ENCODE peak calls at places on chromosomes 12 and 14, in ten cellular contexts. One of them, this sample, is unnamed.

GRCh38 chr14:94677239-94677612 is 65.0 kb downstream of the SERPINA3 start:
- DNase-seq in CD8-positive, alpha-beta T cell: no peak
- DNase-seq in PC-3: no peak
- DNase-seq in neural crest cell: no peak
- DNase-seq in coronary artery: peak; percentile 28
- DNase-seq in body of pancreas: no peak
- DNase-seq in Panc1: no peak
- DNase-seq in MM.1S: no peak
- DNase-seq in MCF 10A: no peak
- DNase-seq in GM20000: no peak
- DNase-seq in this sample: no peak

GRCh38 chr12:109544955-109545531 is 28.3 kb downstream of the MMAB start:
- DNase-seq in GM20000: no peak
- DNase-seq in Panc1: no peak
- DNase-seq in MM.1S: no peak
- DNase-seq in CD8-positive, alpha-beta T cell: peak; percentile 30
- DNase-seq in PC-3: peak; percentile 94
- DNase-seq in MCF 10A: peak; percentile 33
- DNase-seq in body of pancreas: no peak
- DNase-seq in coronary artery: no peak
- DNase-seq in neural crest cell: no peak
- DNase-seq in this sample: no peak

GRCh38 chr14:29930283-29930682 is 2.6 kb upstream of the PRKD1 start:
- DNase-seq in GM20000: no peak
- DNase-seq in CD8-positive, alpha-beta T cell: no peak
- DNase-seq in MCF 10A: peak; percentile 64
- DNase-seq in neural crest cell: no peak
- DNase-seq in MM.1S: no peak
- DNase-seq in PC-3: peak; percentile 72
- DNase-seq in coronary artery: no peak
- DNase-seq in Panc1: no peak
- DNase-seq in body of pancreas: no peak
- DNase-seq in this sample: no peak

GRCh38 chr14:76908834-76909233 is 82.6 kb downstream of the LRRC74A start:
- DNase-seq in body of pancreas: no peak
- DNase-seq in coronary artery: no peak
- DNase-seq in Panc1: no peak
- DNase-seq in neural crest cell: no peak
- DNase-seq in MM.1S: peak; percentile 46
- DNase-seq in PC-3: no peak
- DNase-seq in CD8-positive, alpha-beta T cell: peak; percentile 44
- DNase-seq in GM20000: peak; percentile 61
- DNase-seq in MCF 10A: no peak
- DNase-seq in this sample: no peak

GRCh38 chr14:23321572-23322547 is 603 bp downstream of the PABPN1 start:
- DNase-seq in PC-3: peak; percentile 44
- DNase-seq in coronary artery: no peak
- DNase-seq in body of pancreas: peak; percentile 52
- DNase-seq in MCF 10A: peak; percentile 56
- DNase-seq in neural crest cell: peak; percentile 44
- DNase-seq in GM20000: no peak
- DNase-seq in MM.1S: no peak
- DNase-seq in CD8-positive, alpha-beta T cell: peak; percentile 46
- DNase-seq in Panc1: no peak
- DNase-seq in this sample: peak; percentile 34

GRCh38 chr14:93263416-93263815 is 56.4 kb downstream of the UBR7 start:
- DNase-seq in neural crest cell: no peak
- DNase-seq in MCF 10A: no peak
- DNase-seq in coronary artery: no peak
- DNase-seq in CD8-positive, alpha-beta T cell: no peak
- DNase-seq in PC-3: peak; percentile 41
- DNase-seq in GM20000: no peak
- DNase-seq in Panc1: no peak
- DNase-seq in body of pancreas: no peak
- DNase-seq in MM.1S: no peak
- DNase-seq in this sample: no peak

GRCh38 chr14:56342419-56342901 is 224.2 kb downstream of the PELI2 start:
- DNase-seq in GM20000: no peak
- DNase-seq in MM.1S: no peak
- DNase-seq in PC-3: no peak
- DNase-seq in coronary artery: no peak
- DNase-seq in neural crest cell: no peak
- DNase-seq in MCF 10A: no peak
- DNase-seq in Panc1: no peak
- DNase-seq in CD8-positive, alpha-beta T cell: no peak
- DNase-seq in body of pancreas: no peak
- DNase-seq in this sample: no peak

GRCh38 chr12:102216086-102216691 is 18.6 kb upstream of the PMCH start:
- DNase-seq in MM.1S: no peak
- DNase-seq in body of pancreas: no peak
- DNase-seq in CD8-positive, alpha-beta T cell: no peak
- DNase-seq in GM20000: no peak
- DNase-seq in coronary artery: no peak
- DNase-seq in PC-3: peak; percentile 24
- DNase-seq in MCF 10A: peak; percentile 38
- DNase-seq in neural crest cell: no peak
- DNase-seq in Panc1: peak; percentile 13
- DNase-seq in this sample: no peak

GRCh38 chr14:96167224-96168148 is 37.2 kb upstream of the BDKRB2 start:
- DNase-seq in GM20000: no peak
- DNase-seq in MCF 10A: peak; percentile 58
- DNase-seq in MM.1S: no peak
- DNase-seq in neural crest cell: no peak
- DNase-seq in coronary artery: peak; percentile 58
- DNase-seq in CD8-positive, alpha-beta T cell: no peak
- DNase-seq in PC-3: peak; percentile 70
- DNase-seq in body of pancreas: no peak
- DNase-seq in Panc1: no peak
- DNase-seq in this sample: no peak

GRCh38 chr14:32003585-32003984 is 73.5 kb upstream of the ARHGAP5 start:
- DNase-seq in body of pancreas: no peak
- DNase-seq in coronary artery: no peak
- DNase-seq in MCF 10A: no peak
- DNase-seq in MM.1S: no peak
- DNase-seq in PC-3: no peak
- DNase-seq in CD8-positive, alpha-beta T cell: no peak
- DNase-seq in Panc1: no peak
- DNase-seq in GM20000: no peak
- DNase-seq in neural crest cell: no peak
- DNase-seq in this sample: no peak

GRCh38 chr12:9707864-9708808 is 24.8 kb downstream of the CLECL1 start:
- DNase-seq in coronary artery: no peak
- DNase-seq in CD8-positive, alpha-beta T cell: peak; percentile 73
- DNase-seq in neural crest cell: peak; percentile 41
- DNase-seq in GM20000: no peak
- DNase-seq in body of pancreas: peak; percentile 51
- DNase-seq in Panc1: no peak
- DNase-seq in MM.1S: peak; percentile 70
- DNase-seq in MCF 10A: peak; percentile 67
- DNase-seq in PC-3: peak; percentile 61
- DNase-seq in this sample: peak; percentile 35

GRCh38 chr12:30862486-30862885 is 64.1 kb upstream of the TSPAN11 start:
- DNase-seq in PC-3: peak; percentile 53
- DNase-seq in MM.1S: no peak
- DNase-seq in MCF 10A: no peak
- DNase-seq in GM20000: no peak
- DNase-seq in body of pancreas: no peak
- DNase-seq in CD8-positive, alpha-beta T cell: no peak
- DNase-seq in neural crest cell: no peak
- DNase-seq in coronary artery: no peak
- DNase-seq in Panc1: no peak
- DNase-seq in this sample: no peak

GRCh38 chr12:45416161-45416560 is 200.3 kb downstream of the ANO6 start:
- DNase-seq in coronary artery: no peak
- DNase-seq in MCF 10A: no peak
- DNase-seq in neural crest cell: no peak
- DNase-seq in PC-3: no peak
- DNase-seq in GM20000: no peak
- DNase-seq in CD8-positive, alpha-beta T cell: no peak
- DNase-seq in body of pancreas: no peak
- DNase-seq in MM.1S: no peak
- DNase-seq in Panc1: no peak
- DNase-seq in this sample: no peak

GRCh38 chr12:121575952-121576615 is 4.7 kb downstream of the KDM2B start:
- DNase-seq in neural crest cell: no peak
- DNase-seq in MM.1S: no peak
- DNase-seq in GM20000: no peak
- DNase-seq in CD8-positive, alpha-beta T cell: no peak
- DNase-seq in Panc1: no peak
- DNase-seq in body of pancreas: no peak
- DNase-seq in MCF 10A: no peak
- DNase-seq in coronary artery: no peak
- DNase-seq in PC-3: no peak
- DNase-seq in this sample: no peak

DNA sequence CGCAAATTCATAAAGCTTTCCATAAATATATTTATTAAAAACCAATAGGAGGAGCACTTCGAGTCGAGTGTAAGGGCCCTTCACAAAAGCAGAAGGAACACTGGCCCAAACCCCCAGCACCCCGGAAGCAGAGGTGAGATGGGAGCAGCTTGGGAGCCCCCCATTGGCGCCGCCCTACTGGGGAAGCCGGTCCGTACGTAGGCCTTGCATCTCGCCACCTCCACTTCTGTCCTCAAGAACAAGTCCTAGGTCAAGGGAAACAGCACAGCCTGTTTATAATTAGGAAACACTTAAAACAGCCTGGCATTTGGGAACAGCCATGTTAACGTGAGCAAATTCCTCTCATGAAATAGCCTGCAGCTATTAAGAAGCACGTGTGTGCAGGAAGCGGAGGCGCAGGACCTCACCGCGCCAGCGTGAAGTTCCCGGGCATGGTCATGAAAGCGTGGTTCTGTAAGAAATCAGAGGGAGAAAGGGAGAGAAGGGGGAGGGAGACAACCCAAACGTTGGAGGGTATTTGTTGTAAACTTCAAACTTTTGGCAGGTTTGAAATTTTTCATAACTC is 7.7 kb downstream of the ANKRD9 start:
- DNase-seq in body of pancreas: no peak
- DNase-seq in CD8-positive, alpha-beta T cell: no peak
- DNase-seq in PC-3: no peak
- DNase-seq in neural crest cell: no peak
- DNase-seq in MCF 10A: no peak
- DNase-seq in MM.1S: no peak
- DNase-seq in Panc1: no peak
- DNase-seq in GM20000: no peak
- DNase-seq in coronary artery: no peak
- DNase-seq in this sample: no peak
- TF ChIP-seq CTCF in body of pancreas: no peak
- TF ChIP-seq CTCF in CD8-positive, alpha-beta T cell: no peak
- TF ChIP-seq CTCF in PC-3: peak; percentile 50
- TF ChIP-seq CTCF in neural crest cell: peak; percentile 26
- TF ChIP-seq CTCF in MCF 10A: no peak
- TF ChIP-seq CTCF in MM.1S: no peak
- TF ChIP-seq CTCF in Panc1: peak; percentile 63
- TF ChIP-seq CTCF in GM20000: no peak
- TF ChIP-seq CTCF in coronary artery: no peak
- TF ChIP-seq CTCF in this sample: no peak

DNA sequence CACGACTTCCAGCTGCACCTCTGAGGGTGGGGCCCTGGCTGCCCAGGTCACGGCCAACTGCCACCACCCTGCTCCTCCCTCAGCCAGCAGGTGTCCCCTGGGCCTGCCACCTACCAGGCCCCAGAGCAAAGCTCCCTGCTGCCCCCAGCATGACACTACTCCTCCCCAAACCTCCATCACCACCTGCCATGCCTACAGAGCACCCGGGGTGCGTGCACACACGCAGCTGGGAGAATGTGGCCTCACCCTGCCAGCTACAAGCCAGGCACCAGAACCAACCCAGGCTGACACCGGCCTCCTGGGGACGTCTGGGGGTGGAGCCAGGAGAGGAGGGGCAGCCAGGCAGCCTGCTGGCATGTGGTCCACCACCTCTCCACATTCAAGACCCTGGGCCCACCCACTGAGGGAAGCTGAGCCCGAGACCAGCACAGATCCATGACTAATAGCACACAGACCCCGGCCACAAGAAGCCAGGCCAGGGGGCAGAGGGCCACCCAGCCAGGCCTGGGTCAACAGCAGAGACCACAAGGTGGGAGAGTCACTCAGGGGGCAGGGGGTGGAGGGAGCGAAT is 3.4 kb downstream of the JAG2 start:
- DNase-seq in GM20000: no peak
- DNase-seq in coronary artery: no peak
- DNase-seq in neural crest cell: no peak
- DNase-seq in PC-3: no peak
- DNase-seq in MCF 10A: no peak
- DNase-seq in Panc1: no peak
- DNase-seq in CD8-positive, alpha-beta T cell: no peak
- DNase-seq in MM.1S: no peak
- DNase-seq in body of pancreas: no peak
- DNase-seq in this sample: no peak
- TF ChIP-seq CTCF in GM20000: no peak
- TF ChIP-seq CTCF in coronary artery: no peak
- TF ChIP-seq CTCF in neural crest cell: no peak
- TF ChIP-seq CTCF in PC-3: peak; percentile 14
- TF ChIP-seq CTCF in MCF 10A: no peak
- TF ChIP-seq CTCF in Panc1: no peak
- TF ChIP-seq CTCF in CD8-positive, alpha-beta T cell: no peak
- TF ChIP-seq CTCF in MM.1S: no peak
- TF ChIP-seq CTCF in body of pancreas: no peak
- TF ChIP-seq CTCF in this sample: no peak

GRCh38 chr12:106897082-106897481 is 58.6 kb upstream of the TMEM263 start:
- DNase-seq in coronary artery: no peak
- DNase-seq in CD8-positive, alpha-beta T cell: no peak
- DNase-seq in Panc1: no peak
- DNase-seq in body of pancreas: no peak
- DNase-seq in PC-3: peak; percentile 50
- DNase-seq in neural crest cell: no peak
- DNase-seq in MM.1S: no peak
- DNase-seq in GM20000: no peak
- DNase-seq in MCF 10A: peak; percentile 41
- DNase-seq in this sample: no peak
- TF ChIP-seq CTCF in coronary artery: no peak
- TF ChIP-seq CTCF in CD8-positive, alpha-beta T cell: no peak
- TF ChIP-seq CTCF in Panc1: peak; percentile 35
- TF ChIP-seq CTCF in body of pancreas: no peak
- TF ChIP-seq CTCF in PC-3: peak; percentile 48
- TF ChIP-seq CTCF in neural crest cell: no peak
- TF ChIP-seq CTCF in MM.1S: no peak
- TF ChIP-seq CTCF in GM20000: no peak
- TF ChIP-seq CTCF in MCF 10A: no peak
- TF ChIP-seq CTCF in this sample: no peak

DNA sequence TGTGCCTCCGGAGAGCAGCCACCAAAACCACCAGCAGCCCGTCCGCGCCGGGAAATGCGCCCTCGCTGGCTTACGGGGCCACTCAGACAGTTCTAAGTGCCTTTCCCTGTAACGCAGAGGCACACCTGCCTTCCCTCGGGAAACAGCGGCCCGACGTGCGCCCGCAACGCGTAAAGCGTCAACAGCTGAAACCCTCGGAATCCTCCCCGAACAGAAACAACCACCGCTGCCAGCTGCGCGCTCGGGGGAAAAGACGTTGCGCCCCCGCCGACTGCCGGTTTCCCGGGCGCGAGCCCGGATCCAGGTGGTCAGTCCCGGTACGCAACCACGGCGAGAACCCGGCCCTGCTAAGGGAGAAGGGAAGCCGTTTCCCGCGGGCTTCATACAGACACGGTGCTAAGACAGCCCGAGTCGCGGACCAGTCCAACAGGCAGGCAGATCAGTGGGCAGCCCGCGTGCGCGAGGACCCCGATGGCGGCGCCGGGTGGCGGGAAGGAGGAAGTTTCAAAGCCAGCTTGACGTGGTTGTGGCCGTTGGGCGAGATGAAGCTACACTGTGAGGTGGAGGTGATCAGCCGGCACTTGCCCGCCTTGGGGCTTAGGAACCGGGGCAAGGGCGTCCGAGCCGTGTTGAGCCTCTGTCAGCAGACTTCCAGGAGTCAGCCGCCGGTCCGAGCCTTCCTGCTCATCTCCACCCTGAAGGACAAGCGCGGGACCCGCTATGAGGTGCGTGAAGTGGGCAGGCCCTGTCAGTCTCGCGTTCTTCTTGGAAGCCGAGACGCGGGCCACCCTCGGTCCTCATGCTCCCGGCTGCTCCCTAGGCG is at the start of gene LRR1:
- DNase-seq in MM.1S: peak; percentile 67
- DNase-seq in CD8-positive, alpha-beta T cell: peak; percentile 89
- DNase-seq in coronary artery: peak; percentile 87
- DNase-seq in neural crest cell: peak; percentile 90
- DNase-seq in MCF 10A: peak; percentile 87
- DNase-seq in body of pancreas: peak; percentile 83
- DNase-seq in PC-3: peak; percentile 79
- DNase-seq in Panc1: no peak
- DNase-seq in GM20000: peak; percentile 85
- DNase-seq in this sample: peak; percentile 83
- TF ChIP-seq CTCF in MM.1S: no peak
- TF ChIP-seq CTCF in CD8-positive, alpha-beta T cell: no peak
- TF ChIP-seq CTCF in coronary artery: no peak
- TF ChIP-seq CTCF in neural crest cell: no peak
- TF ChIP-seq CTCF in MCF 10A: no peak
- TF ChIP-seq CTCF in body of pancreas: no peak
- TF ChIP-seq CTCF in PC-3: no peak
- TF ChIP-seq CTCF in Panc1: no peak
- TF ChIP-seq CTCF in GM20000: no peak
- TF ChIP-seq CTCF in this sample: no peak